ENCODE peak calls at places on chromosomes 13 and 19, in four cellular contexts. One of them, this sample, is unnamed.

GRCh38 chr13:42041017-42041683 is 7.3 kb upstream of the DGKH start:
- DNase-seq in testis: peak; percentile 22
- DNase-seq in adrenal gland: peak; percentile 46
- DNase-seq in lower leg skin: peak; percentile 90
- DNase-seq in this sample: peak; percentile 39

GRCh38 chr13:23289917-23290357 is 109.2 kb downstream of the SGCG start:
- DNase-seq in testis: peak; percentile 23
- DNase-seq in adrenal gland: peak; percentile 5
- DNase-seq in lower leg skin: no peak
- DNase-seq in this sample: no peak

GRCh38 chr19:14450168-14450874 is 17.2 kb downstream of the PKN1 start:
- DNase-seq in testis: peak; percentile 85
- DNase-seq in adrenal gland: peak; percentile 33
- DNase-seq in lower leg skin: no peak
- DNase-seq in this sample: peak; percentile 66

GRCh38 chr13:86760620-86761019 is 910.6 kb upstream of the SLITRK5 start:
- DNase-seq in testis: no peak
- DNase-seq in adrenal gland: no peak
- DNase-seq in lower leg skin: no peak
- DNase-seq in this sample: no peak

GRCh38 chr13:94168784-94169512 is 310.5 kb downstream of the DCT start:
- DNase-seq in testis: no peak
- DNase-seq in adrenal gland: no peak
- DNase-seq in lower leg skin: no peak
- DNase-seq in this sample: no peak

GRCh38 chr13:33017410-33017929 is 1.2 kb downstream of the KL start:
- DNase-seq in testis: peak; percentile 20
- DNase-seq in adrenal gland: peak; percentile 9
- DNase-seq in lower leg skin: peak; percentile 88
- DNase-seq in this sample: peak; percentile 35

GRCh38 chr13:25901460-25902376 is 150.1 kb downstream of the SHISA2 start:
- DNase-seq in testis: no peak
- DNase-seq in adrenal gland: no peak
- DNase-seq in lower leg skin: no peak
- DNase-seq in this sample: no peak

GRCh38 chr13:111940892-111941291 is 126.1 kb upstream of the SOX1 start:
- DNase-seq in testis: no peak
- DNase-seq in adrenal gland: no peak
- DNase-seq in lower leg skin: peak; percentile 45
- DNase-seq in this sample: no peak

GRCh38 chr13:79937311-79938243 is 403.3 kb downstream of the SPRY2 start:
- DNase-seq in testis: no peak
- DNase-seq in adrenal gland: no peak
- DNase-seq in lower leg skin: no peak
- DNase-seq in this sample: no peak

GRCh38 chr13:25085125-25085742 is 10.7 kb upstream of the PABPC3 start:
- DNase-seq in testis: peak; percentile 66
- DNase-seq in adrenal gland: peak; percentile 56
- DNase-seq in lower leg skin: no peak
- DNase-seq in this sample: no peak

GRCh38 chr13:46182491-46182877 is 507 bp upstream of the LCP1 start:
- DNase-seq in testis: no peak
- DNase-seq in adrenal gland: no peak
- DNase-seq in lower leg skin: no peak
- DNase-seq in this sample: no peak

GRCh38 chr13:50989476-50989875 is 79.9 kb downstream of the RNASEH2B start:
- DNase-seq in testis: peak; percentile 69
- DNase-seq in adrenal gland: no peak
- DNase-seq in lower leg skin: no peak
- DNase-seq in this sample: no peak

GRCh38 chr13:80339841-80340642 is 884 bp downstream of the SPRY2 start:
- DNase-seq in testis: peak; percentile 47
- DNase-seq in adrenal gland: peak; percentile 54
- DNase-seq in lower leg skin: peak; percentile 89
- DNase-seq in this sample: no peak

GRCh38 chr19:39539165-39539518 is 819 bp downstream of the EID2 start:
- DNase-seq in testis: no peak
- DNase-seq in adrenal gland: no peak
- DNase-seq in lower leg skin: no peak
- DNase-seq in this sample: no peak

GRCh38 chr19:45474191-45474940 is 6.6 kb downstream of the FOSB start:
- DNase-seq in testis: no peak
- DNase-seq in adrenal gland: no peak
- DNase-seq in lower leg skin: no peak
- DNase-seq in this sample: no peak

GRCh38 chr19:44912854-44913253 is 1.6 kb upstream of the APOC1 start:
- DNase-seq in testis: peak; percentile 82
- DNase-seq in adrenal gland: peak; percentile 97
- DNase-seq in lower leg skin: no peak
- DNase-seq in this sample: no peak

GRCh38 chr13:102333320-102334181 is 68.3 kb downstream of the FGF14 start:
- DNase-seq in testis: no peak
- DNase-seq in adrenal gland: no peak
- DNase-seq in lower leg skin: no peak
- DNase-seq in this sample: no peak

GRCh38 chr19:51794865-51795490 is at the start of gene FPR3:
- DNase-seq in testis: no peak
- DNase-seq in adrenal gland: no peak
- DNase-seq in lower leg skin: no peak
- DNase-seq in this sample: no peak

GRCh38 chr13:103788061-103788652 is 721.9 kb upstream of the SLC10A2 start:
- DNase-seq in testis: peak; percentile 27
- DNase-seq in adrenal gland: peak; percentile 21
- DNase-seq in lower leg skin: no peak
- DNase-seq in this sample: no peak

GRCh38 chr19:39996218-39996810 is 546 bp upstream of the ZNF546 start:
- DNase-seq in testis: peak; percentile 28
- DNase-seq in adrenal gland: peak; percentile 52
- DNase-seq in lower leg skin: no peak
- DNase-seq in this sample: no peak

GRCh38 chr13:49343255-49343654 is 95.5 kb downstream of the CDADC1 start:
- DNase-seq in testis: no peak
- DNase-seq in adrenal gland: no peak
- DNase-seq in lower leg skin: no peak
- DNase-seq in this sample: no peak

GRCh38 chr13:114131581-114132418 is 623 bp downstream of the RASA3 start:
- DNase-seq in testis: no peak
- DNase-seq in adrenal gland: no peak
- DNase-seq in lower leg skin: no peak
- DNase-seq in this sample: no peak

GRCh38 chr13:49348748-49349147 is 95.1 kb downstream of the CAB39L start:
- DNase-seq in testis: no peak
- DNase-seq in adrenal gland: no peak
- DNase-seq in lower leg skin: no peak
- DNase-seq in this sample: no peak

GRCh38 chr13:34258646-34259386 is 440.9 kb downstream of the RFC3 start:
- DNase-seq in testis: no peak
- DNase-seq in adrenal gland: no peak
- DNase-seq in lower leg skin: no peak
- DNase-seq in this sample: no peak

GRCh38 chr19:44747739-44748425 is 626 bp upstream of the BCL3 start:
- DNase-seq in testis: peak; percentile 77
- DNase-seq in adrenal gland: peak; percentile 90
- DNase-seq in lower leg skin: peak; percentile 93
- DNase-seq in this sample: no peak

GRCh38 chr13:41700790-41701310 is 243.5 kb downstream of the RGCC start:
- DNase-seq in testis: no peak
- DNase-seq in adrenal gland: peak; percentile 57
- DNase-seq in lower leg skin: no peak
- DNase-seq in this sample: no peak

GRCh38 chr13:28558567-28558966 is 63.6 kb upstream of the FLT1 start:
- DNase-seq in testis: no peak
- DNase-seq in adrenal gland: no peak
- DNase-seq in lower leg skin: no peak
- DNase-seq in this sample: no peak

GRCh38 chr19:1275976-1276619 is 768 bp downstream of the FAM174C start:
- DNase-seq in testis: no peak
- DNase-seq in adrenal gland: no peak
- DNase-seq in lower leg skin: peak; percentile 94
- DNase-seq in this sample: no peak
- TF ChIP-seq POLR2A in testis: no peak
- TF ChIP-seq POLR2A in adrenal gland: no peak
- TF ChIP-seq POLR2A in lower leg skin: no peak
- TF ChIP-seq POLR2A in this sample: no peak

DNA sequence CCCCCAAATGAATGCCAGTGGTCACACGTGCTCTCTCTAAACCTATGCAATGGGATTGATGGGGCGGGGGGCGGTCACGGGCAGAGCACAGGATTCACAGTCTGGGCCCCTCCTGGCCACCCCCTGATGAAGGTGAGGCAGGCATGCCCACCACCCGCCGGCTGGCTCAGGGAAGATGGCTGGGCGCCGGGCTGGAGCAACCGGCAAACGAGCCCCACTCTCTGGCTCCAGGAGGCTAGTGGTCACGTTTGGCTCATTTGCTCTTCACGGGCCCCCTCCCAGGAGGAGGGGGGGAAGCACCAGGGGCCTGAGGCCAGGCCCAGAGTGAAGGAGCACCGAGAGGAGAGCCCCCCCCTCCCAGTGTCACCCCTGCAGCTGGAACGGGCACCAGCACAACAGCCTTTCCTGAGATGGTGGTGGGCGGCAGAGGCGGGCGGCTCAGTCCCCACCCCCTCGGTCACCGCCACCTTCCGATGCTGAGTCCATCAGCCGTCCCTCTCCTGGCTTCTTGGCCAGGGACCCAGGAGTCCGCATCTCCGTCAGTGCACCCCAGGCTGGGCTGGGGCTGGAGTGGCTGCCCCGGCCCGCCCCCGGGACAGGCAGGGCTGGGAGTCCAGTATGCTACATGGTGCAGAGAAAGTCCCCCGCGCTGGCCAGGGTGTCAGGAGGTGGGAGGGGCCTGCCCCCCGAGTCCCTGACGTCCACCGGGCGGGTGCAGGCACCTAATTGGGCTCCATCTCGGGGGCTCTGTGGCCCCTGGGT is 9.7 kb downstream of the BBC3 start:
- DNase-seq in testis: no peak
- DNase-seq in adrenal gland: no peak
- DNase-seq in lower leg skin: no peak
- DNase-seq in this sample: no peak
- TF ChIP-seq POLR2A in testis: no peak
- TF ChIP-seq POLR2A in adrenal gland: no peak
- TF ChIP-seq POLR2A in lower leg skin: no peak
- TF ChIP-seq POLR2A in this sample: no peak

GRCh38 chr19:49497047-49497789 is 984 bp downstream of the RPS11 start:
- DNase-seq in testis: peak; percentile 88
- DNase-seq in adrenal gland: peak; percentile 84
- DNase-seq in lower leg skin: peak; percentile 92
- DNase-seq in this sample: peak; percentile 58
- TF ChIP-seq POLR2A in testis: no peak
- TF ChIP-seq POLR2A in adrenal gland: no peak
- TF ChIP-seq POLR2A in lower leg skin: no peak
- TF ChIP-seq POLR2A in this sample: peak; percentile 64

DNA sequence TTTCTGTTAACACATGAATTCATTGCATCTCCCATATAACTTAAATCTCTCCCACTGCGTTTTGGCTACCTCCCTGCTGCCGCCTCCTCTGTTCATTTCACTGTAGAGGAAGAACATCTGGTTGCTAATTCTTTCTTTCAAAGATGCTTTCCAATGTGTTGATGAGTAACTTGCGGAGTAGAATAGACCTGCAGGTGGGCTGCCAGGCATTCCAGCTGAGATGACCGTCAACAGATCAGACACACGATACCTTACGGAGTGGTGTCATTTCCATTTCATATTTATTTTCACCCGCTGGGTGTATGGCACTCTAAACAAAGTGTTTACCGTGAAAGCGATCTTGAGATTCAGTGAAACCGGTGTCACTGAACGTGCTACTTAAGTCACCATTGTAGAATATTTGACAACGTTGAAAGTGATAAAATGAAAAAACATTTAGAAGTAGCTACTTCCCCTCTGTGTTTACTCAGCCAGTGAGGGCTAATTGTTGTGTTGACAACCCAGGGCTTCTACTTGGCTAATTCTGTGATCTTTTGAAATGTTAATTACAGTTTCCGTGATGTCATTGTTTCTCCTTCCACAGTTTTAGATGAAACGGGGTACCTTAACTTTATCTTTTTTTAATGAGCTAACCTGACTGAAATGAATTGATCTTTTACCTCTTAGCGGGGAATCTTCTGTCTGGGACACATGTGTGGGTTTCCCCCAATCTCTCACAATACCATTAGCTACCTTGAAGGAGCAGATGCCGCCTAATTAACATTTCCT is 228.5 kb upstream of the ARGLU1 start:
- DNase-seq in testis: no peak
- DNase-seq in adrenal gland: no peak
- DNase-seq in lower leg skin: no peak
- DNase-seq in this sample: no peak
- TF ChIP-seq POLR2A in testis: no peak
- TF ChIP-seq POLR2A in adrenal gland: no peak
- TF ChIP-seq POLR2A in lower leg skin: no peak
- TF ChIP-seq POLR2A in this sample: no peak

GRCh38 chr19:18373892-18374629 is 11.9 kb upstream of the GDF15 start:
- DNase-seq in testis: peak; percentile 89
- DNase-seq in adrenal gland: peak; percentile 97
- DNase-seq in lower leg skin: peak; percentile 98
- DNase-seq in this sample: peak; percentile 92
- TF ChIP-seq POLR2A in testis: no peak
- TF ChIP-seq POLR2A in adrenal gland: no peak
- TF ChIP-seq POLR2A in lower leg skin: no peak
- TF ChIP-seq POLR2A in this sample: peak; percentile 71

This sample was measured in GM12892.